ENCODE peak calls at places on chromosomes 6 and 20, in nine cellular contexts. E is GOT3, N is posterior cingulate gyrus, O is left cardiac atrium, L is amniotic stem cell, U is HuH-7.5, G is NCI-H2081, W is LoVo, I is cortex of kidney. X is an unnamed sample.

GRCh38 chr6:117328005-117328389 is 62.6 kb downstream of the VGLL2 start:
- DNase-seq in E (no peak), N (no peak), O (no peak), L (no peak), U (no peak), G (no peak), W (no peak), I (no peak), X (no peak)

GRCh38 chr6:84762941-84763396 is 1.4 kb downstream of the TBX18 start:
- DNase-seq in E (no peak), N (peak; percentile 81), O (peak; percentile 40), L (no peak), U (no peak), G (peak; percentile 63), W (no peak), I (no peak), X (no peak)

GRCh38 chr6:1846611-1847010 is 236.9 kb downstream of the FOXC1 start:
- DNase-seq in E (no peak), N (no peak), O (no peak), L (no peak), U (no peak), G (no peak), W (no peak), I (no peak), X (no peak)

GRCh38 chr6:37988131-37988530 is 168.6 kb downstream of the ZFAND3 start:
- DNase-seq in E (no peak), N (no peak), O (no peak), L (no peak), U (peak; percentile 9), G (no peak), W (no peak), I (no peak), X (no peak)

GRCh38 chr6:38058022-38058421 is 238.5 kb downstream of the ZFAND3 start:
- DNase-seq in E (no peak), N (no peak), O (no peak), L (peak; percentile 31), U (no peak), G (peak; percentile 23), W (no peak), I (no peak), X (no peak)

GRCh38 chr6:33453361-33454008 is 891 bp upstream of the ZBTB9 start:
- DNase-seq in E (no peak), N (no peak), O (no peak), L (no peak), U (no peak), G (no peak), W (no peak), I (no peak), X (no peak)

GRCh38 chr6:43076093-43076927 is at the start of gene PTK7:
- DNase-seq in E (no peak), N (peak; percentile 90), O (peak; percentile 29), L (peak; percentile 67), U (no peak), G (peak; percentile 69), W (no peak), I (no peak), X (no peak)

GRCh38 chr20:44050925-44051660 is 135.9 kb downstream of the JPH2 start:
- DNase-seq in E (no peak), N (no peak), O (peak; percentile 3), L (no peak), U (no peak), G (no peak), W (no peak), I (no peak), X (no peak)

GRCh38 chr6:135938588-135939215 is 87.2 kb downstream of the PDE7B start:
- DNase-seq in E (no peak), N (no peak), O (peak; percentile 40), L (no peak), U (no peak), G (no peak), W (no peak), I (no peak), X (no peak)

GRCh38 chr6:142551145-142551811 is 249.5 kb downstream of the ADGRG6 start:
- DNase-seq in E (no peak), N (peak; percentile 78), O (no peak), L (no peak), U (no peak), G (peak; percentile 47), W (peak; percentile 62), I (no peak), X (no peak)

GRCh38 chr6:143993965-143994646 is 14.0 kb downstream of the PLAGL1 start:
- DNase-seq in E (no peak), N (no peak), O (no peak), L (no peak), U (no peak), G (no peak), W (no peak), I (no peak), X (no peak)

GRCh38 chr6:79538481-79538971 is 1.3 kb upstream of the LCA5 start:
- DNase-seq in E (no peak), N (no peak), O (no peak), L (no peak), U (no peak), G (peak; percentile 32), W (no peak), I (no peak), X (no peak)

GRCh38 chr6:1594495-1595200 is 15.1 kb upstream of the FOXC1 start:
- DNase-seq in E (no peak), N (peak; percentile 67), O (no peak), L (no peak), U (no peak), G (no peak), W (no peak), I (no peak), X (no peak)

GRCh38 chr20:51487525-51488279 is 54.8 kb downstream of the NFATC2 start:
- DNase-seq in E (no peak), N (peak; percentile 40), O (no peak), L (peak; percentile 53), U (no peak), G (no peak), W (peak; percentile 69), I (no peak), X (peak; percentile 50)

GRCh38 chr6:139427199-139427598 is 52.8 kb upstream of the CITED2 start:
- DNase-seq in E (no peak), N (no peak), O (no peak), L (no peak), U (no peak), G (no peak), W (no peak), I (no peak), X (no peak)

X was measured in adrenal gland.